ENCODE peak calls at places on chromosomes 7 and 10, in four cellular contexts. F is left lung, Y is neuronal stem cell, I is Caco-2. H is an unnamed sample.

GRCh38 chr7:75533926-75534325 is 41.8 kb downstream of the SPDYE5 start:
- DNase-seq in F (no peak), Y (no peak), I (no peak), H (no peak)

GRCh38 chr10:15775513-15775912 is 55.8 kb upstream of the ITGA8 start:
- DNase-seq in F (no peak), Y (no peak), I (no peak), H (no peak)

GRCh38 chr7:5422324-5423271 is 1.0 kb downstream of the TNRC18 start:
- DNase-seq in F (peak; percentile 40), Y (no peak), I (no peak), H (no peak)

GRCh38 chr10:122142652-122143237 is 128.4 kb upstream of the BTBD16 start:
- DNase-seq in F (no peak), Y (peak; percentile 54), I (no peak), H (peak; percentile 77)

GRCh38 chr7:129434846-129435318 is 650 bp downstream of the STRIP2 start:
- DNase-seq in F (no peak), Y (no peak), I (no peak), H (peak; percentile 44)

GRCh38 chr7:55467047-55467593 is 102.0 kb downstream of the LANCL2 start:
- DNase-seq in F (no peak), Y (no peak), I (no peak), H (no peak)

GRCh38 chr7:76257973-76258372 is 44.5 kb upstream of the HSPB1 start:
- DNase-seq in F (no peak), Y (no peak), I (no peak), H (peak; percentile 36)

GRCh38 chr10:32577448-32577847 is 131.5 kb downstream of the CCDC7 start:
- DNase-seq in F (no peak), Y (no peak), I (no peak), H (no peak)

GRCh38 chr10:126242352-126243260 is 145.7 kb downstream of the ADAM12 start:
- DNase-seq in F (no peak), Y (no peak), I (no peak), H (no peak)

GRCh38 chr7:34087892-34088891 is 182.9 kb downstream of the BMPER start:
- DNase-seq in F (no peak), Y (peak; percentile 32), I (peak; percentile 43), H (no peak)

GRCh38 chr7:3434611-3435010 is 133.6 kb downstream of the SDK1 start:
- DNase-seq in F (no peak), Y (no peak), I (no peak), H (no peak)

GRCh38 chr7:155885162-155886160 is 73.2 kb upstream of the SHH start:
- DNase-seq in F (peak; percentile 46), Y (peak; percentile 30), I (peak; percentile 27), H (no peak)

GRCh38 chr10:69718951-69719350 is 82.8 kb upstream of the COL13A1 start:
- DNase-seq in F (no peak), Y (no peak), I (no peak), H (no peak)

GRCh38 chr7:75596727-75597614 is 104.9 kb downstream of the SPDYE5 start:
- DNase-seq in F (no peak), Y (no peak), I (peak; percentile 50), H (no peak)

GRCh38 chr7:147756290-147756689 is 834.3 kb upstream of the C7orf33 start:
- DNase-seq in F (no peak), Y (no peak), I (no peak), H (no peak)

GRCh38 chr7:38453187-38453586 is 178.0 kb downstream of the AMPH start:
- DNase-seq in F (no peak), Y (no peak), I (no peak), H (no peak)

GRCh38 chr7:142689439-142690168 is 59.7 kb upstream of the PRSS1 start:
- DNase-seq in F (no peak), Y (no peak), I (no peak), H (no peak)

GRCh38 chr10:100341953-100342626 is 4.9 kb upstream of the SCD start:
- DNase-seq in F (peak; percentile 59), Y (peak; percentile 45), I (peak; percentile 81), H (peak; percentile 64)

GRCh38 chr7:111510584-111511378 is 51.5 kb downstream of the IMMP2L start:
- DNase-seq in F (no peak), Y (no peak), I (no peak), H (no peak)

GRCh38 chr10:100469756-100470155 is 6.9 kb downstream of the WNT8B start:
- DNase-seq in F (no peak), Y (no peak), I (no peak), H (no peak)

GRCh38 chr7:79084423-79084822 is 369.0 kb downstream of the MAGI2 start:
- DNase-seq in F (no peak), Y (no peak), I (no peak), H (no peak)

GRCh38 chr10:124419635-124420034 is 912 bp upstream of the OAT start:
- DNase-seq in F (no peak), Y (no peak), I (no peak), H (no peak)

GRCh38 chr10:124420254-124420653 is 1.5 kb upstream of the OAT start:
- DNase-seq in F (no peak), Y (no peak), I (no peak), H (no peak)

GRCh38 chr10:124422742-124423141 is 4.0 kb upstream of the OAT start:
- DNase-seq in F (no peak), Y (no peak), I (no peak), H (no peak)

GRCh38 chr10:124425227-124425962 is 6.7 kb upstream of the OAT start:
- DNase-seq in F (no peak), Y (no peak), I (peak; percentile 72), H (no peak)

DNA sequence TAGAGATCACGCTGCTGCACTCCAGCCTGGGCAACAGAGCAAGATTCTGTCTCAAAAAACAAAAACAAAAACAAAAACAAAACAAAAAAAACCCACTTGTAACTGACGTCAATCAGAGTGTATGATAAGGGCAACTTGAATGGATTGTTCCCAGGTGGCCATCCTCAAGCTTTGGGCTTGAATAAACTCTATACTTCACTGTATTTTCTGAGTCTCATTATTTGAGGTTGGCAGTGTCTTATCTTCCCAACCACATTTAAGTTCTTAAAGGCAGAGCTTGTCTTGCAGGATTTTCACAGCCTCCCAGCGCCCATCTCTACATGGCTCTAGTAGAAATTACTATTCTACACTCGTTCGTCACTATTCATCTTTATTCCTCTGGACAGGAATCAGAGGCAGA is 5.1 kb upstream of the OAT start:
- DNase-seq in F (no peak), Y (no peak), I (no peak), H (no peak)
- H3K4me1 ChIP-seq in F (no peaks in the 10 kb centered on the region), Y (no peaks in the 10 kb centered on the region), I (peaks cover 65% of the 10 kb centered on the region), H (peaks cover 4% of the 10 kb centered on the region)

DNA sequence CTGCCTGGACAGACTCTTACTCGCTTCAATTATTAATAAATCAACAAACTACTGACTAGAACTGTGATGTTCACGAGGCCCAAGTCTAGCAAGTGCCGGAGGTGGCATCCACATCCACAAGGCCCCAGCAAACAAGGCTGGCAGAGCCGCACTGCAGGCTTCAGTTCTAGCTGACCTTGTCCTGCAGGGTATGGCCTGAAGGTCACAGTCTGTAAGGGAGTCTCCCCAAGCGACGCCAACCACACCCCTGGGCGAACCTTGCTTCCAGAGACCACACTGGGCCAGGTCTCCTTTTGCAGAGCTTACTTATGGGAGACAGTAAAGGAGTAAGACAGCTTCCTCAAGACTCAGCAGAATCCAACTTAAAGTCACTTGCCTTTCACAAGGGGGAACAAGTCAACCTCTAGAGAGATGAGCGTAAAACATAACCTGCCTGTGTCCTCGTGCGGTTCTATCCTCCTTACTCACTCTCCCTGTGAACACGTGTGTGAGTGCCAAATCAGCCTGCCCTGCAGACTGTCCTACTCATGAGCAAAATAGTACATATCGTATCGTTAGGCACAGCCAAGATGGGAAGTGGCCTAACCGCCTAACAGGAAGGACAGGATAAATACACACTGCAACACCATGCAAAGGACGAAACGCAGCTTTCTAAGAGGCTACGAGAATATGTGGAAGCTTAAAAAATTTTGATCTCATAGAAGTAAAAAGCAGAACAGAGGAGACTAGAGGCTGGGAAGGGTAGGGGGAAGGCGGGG is 22.7 kb downstream of the FAM53B start:
- DNase-seq in F (no peak), Y (no peak), I (no peak), H (no peak)
- H3K36me3 ChIP-seq in F (no peaks in the 10 kb centered on the region), Y (peaks cover 1% of the 10 kb centered on the region), I (no peaks in the 10 kb centered on the region), H (no peaks in the 10 kb centered on the region)

GRCh38 chr10:124180044-124180745 is 86.8 kb upstream of the CHST15 start:
- DNase-seq in F (no peak), Y (no peak), I (no peak), H (no peak)
- H3K4me1 ChIP-seq in F (no peaks in the 10 kb centered on the region), Y (no peaks in the 10 kb centered on the region), I (no peaks in the 10 kb centered on the region), H (no peaks in the 10 kb centered on the region)

DNA sequence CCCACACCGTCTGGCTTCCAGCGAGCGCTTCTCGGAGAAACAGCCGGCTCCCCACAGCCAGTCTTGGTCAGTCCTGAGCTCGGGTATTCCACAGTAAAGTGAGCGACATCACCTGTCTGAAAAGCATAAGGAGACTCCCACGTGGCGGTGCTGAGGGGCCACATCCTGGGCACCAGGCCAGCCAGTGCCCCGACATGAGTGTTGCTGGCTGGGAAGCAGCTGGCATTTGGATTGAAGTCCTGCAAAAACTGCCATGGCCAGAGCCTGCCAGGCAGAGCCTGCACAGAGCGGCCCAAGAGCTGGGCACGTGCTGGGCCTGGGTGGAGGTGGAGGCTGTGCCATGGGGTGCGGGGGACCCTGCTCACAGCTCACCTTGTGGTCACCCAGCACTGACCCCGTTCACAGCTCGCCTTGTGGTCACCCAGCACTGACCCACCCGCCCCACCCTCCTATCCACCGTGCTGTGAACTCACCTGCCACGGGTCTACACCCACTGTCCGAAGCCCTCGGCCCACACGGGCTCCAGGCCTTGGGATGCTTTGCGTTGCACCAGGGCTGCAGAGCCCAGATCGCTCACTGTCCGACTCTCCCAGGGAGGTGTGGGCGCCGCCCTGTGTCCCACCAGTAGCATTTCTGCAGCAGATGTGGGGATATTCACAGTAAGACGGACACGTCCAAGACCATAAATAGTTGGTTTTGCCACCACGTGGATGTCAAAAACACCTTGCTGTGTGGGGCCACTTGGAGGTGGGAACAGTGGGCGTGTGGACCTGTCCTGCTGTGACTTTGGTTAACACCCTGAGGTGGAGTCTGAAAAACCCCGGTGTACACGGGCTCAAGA is 48.8 kb downstream of the PITRM1 start:
- DNase-seq in F (no peak), Y (no peak), I (no peak), H (no peak)
- H3K36me3 ChIP-seq in F (no peaks in the 10 kb centered on the region), Y (peaks cover 11% of the 10 kb centered on the region), I (peaks cover 5% of the 10 kb centered on the region), H (peaks cover 87% of the 10 kb centered on the region)

H was measured in HAP-1.